ENCODE peak calls at places on chromosomes 6 and 20, in ten cellular contexts. X, Y, E, J, D, N, L, A, B and S are unnamed samples.

GRCh38 chr6:29641430-29642213 is 8.6 kb upstream of the GABBR1 start:
- DNase-seq in Y (no peak), A (no peak), J (no peak), B (no peak), X (no peak), E (no peak), N (peak; percentile 78), L (no peak), D (no peak), S (no peak)

GRCh38 chr6:27544612-27545260 is 71.8 kb upstream of the ZNF184 start:
- DNase-seq in X (no peak), B (no peak), N (no peak), D (no peak), J (no peak), A (no peak), E (no peak), Y (no peak), L (no peak), S (no peak)

GRCh38 chr20:57806975-57807374 is 97.2 kb upstream of the PMEPA1 start:
- DNase-seq in L (no peak), X (no peak), Y (no peak), B (no peak), N (no peak), E (no peak), A (no peak), J (no peak), D (no peak), S (no peak)

GRCh38 chr6:41689171-41690008 is 46.0 kb downstream of the TFEB start:
- DNase-seq in X (peak; percentile 27), A (no peak), D (no peak), N (no peak), J (no peak), Y (peak; percentile 24), E (no peak), L (no peak), B (no peak), S (peak; percentile 69)

GRCh38 chr20:50731930-50732690 is 730 bp downstream of the PARD6B start:
- DNase-seq in A (no peak), Y (no peak), J (no peak), L (peak; percentile 28), E (no peak), B (no peak), N (no peak), X (no peak), D (no peak), S (no peak)

GRCh38 chr6:53492860-53493634 is 51.9 kb downstream of the GCLC start:
- DNase-seq in N (no peak), E (no peak), D (no peak), B (no peak), Y (peak; percentile 83), X (peak; percentile 59), L (peak; percentile 55), J (no peak), A (no peak), S (peak; percentile 67)

GRCh38 chr6:118697554-118697953 is 46.2 kb upstream of the CEP85L start:
- DNase-seq in N (no peak), J (no peak), E (no peak), B (no peak), X (no peak), L (no peak), Y (no peak), A (no peak), D (no peak), S (peak; percentile 36)

GRCh38 chr6:89941031-89941775 is 46.9 kb downstream of the GJA10 start:
- DNase-seq in L (no peak), A (no peak), J (peak; percentile 21), N (peak; percentile 36), B (no peak), D (no peak), Y (peak; percentile 50), X (peak; percentile 53), E (no peak), S (no peak)

GRCh38 chr20:37823276-37823980 is 79.5 kb upstream of the VSTM2L start:
- DNase-seq in N (no peak), X (peak; percentile 30), E (no peak), B (peak; percentile 2), D (no peak), L (no peak), J (no peak), A (no peak), Y (peak; percentile 9), S (peak; percentile 33)

GRCh38 chr20:19913927-19914614 is 103.1 kb upstream of the NAA20 start:
- DNase-seq in Y (peak; percentile 26), X (peak; percentile 48), B (no peak), N (no peak), J (no peak), L (no peak), A (no peak), E (no peak), D (no peak), S (peak; percentile 16)

GRCh38 chr6:100460650-100461204 is 4.0 kb downstream of the SIM1 start:
- DNase-seq in N (no peak), X (no peak), Y (no peak), J (no peak), L (no peak), D (no peak), A (no peak), B (no peak), E (no peak), S (peak; percentile 83)

GRCh38 chr6:14310955-14311354 is 193.4 kb downstream of the CD83 start:
- DNase-seq in J (no peak), A (no peak), Y (peak; percentile 61), L (no peak), D (no peak), B (no peak), E (no peak), X (no peak), N (no peak), S (no peak)

GRCh38 chr20:25173886-25174308 is 21.6 kb upstream of the ENTPD6 start:
- DNase-seq in Y (no peak), A (no peak), N (peak; percentile 26), B (no peak), D (no peak), J (no peak), E (no peak), X (no peak), L (no peak), S (no peak)

GRCh38 chr6:133550026-133550425 is 308.9 kb downstream of the EYA4 start:
- DNase-seq in E (no peak), D (no peak), A (no peak), N (no peak), J (no peak), X (no peak), L (no peak), B (no peak), Y (no peak), S (no peak)

GRCh38 chr20:64155258-64156135 is 8.8 kb upstream of the MYT1 start:
- DNase-seq in X (no peak), D (no peak), J (no peak), B (no peak), Y (no peak), E (no peak), N (no peak), L (no peak), A (no peak), S (no peak)

GRCh38 chr6:41740366-41741162 is 5.2 kb upstream of the TFEB start:
- DNase-seq in B (no peak), N (no peak), J (no peak), L (no peak), E (no peak), A (no peak), Y (no peak), X (no peak), D (no peak), S (no peak)

GRCh38 chr6:134287863-134288537 is 29.9 kb downstream of the SGK1 start:
- DNase-seq in L (no peak), Y (no peak), E (no peak), B (peak; percentile 42), J (no peak), X (peak; percentile 89), D (no peak), N (no peak), A (no peak), S (peak; percentile 45)

GRCh38 chr6:30615958-30616810 is 859 bp downstream of the PPP1R10 start:
- DNase-seq in J (no peak), E (peak; percentile 14), D (no peak), A (peak; percentile 42), Y (peak; percentile 45), N (no peak), X (peak; percentile 21), L (peak; percentile 47), B (no peak), S (peak; percentile 46)

GRCh38 chr6:167493961-167494697 is 169.2 kb downstream of the TTLL2 start:
- DNase-seq in E (no peak), B (no peak), N (peak; percentile 28), D (no peak), X (no peak), Y (no peak), L (no peak), J (no peak), A (no peak), S (no peak)

GRCh38 chr6:44056392-44057237 is 70.6 kb downstream of the MRPL14 start:
- DNase-seq in L (no peak), D (no peak), A (no peak), N (peak; percentile 49), J (no peak), B (no peak), X (peak; percentile 66), E (no peak), Y (peak; percentile 88), S (peak; percentile 58)

GRCh38 chr6:16681260-16681873 is 79.9 kb downstream of the ATXN1 start:
- DNase-seq in X (peak; percentile 97), B (peak; percentile 81), Y (peak; percentile 95), A (no peak), E (no peak), J (no peak), D (no peak), N (no peak), L (no peak), S (peak; percentile 93)

GRCh38 chr6:42345696-42346416 is 105.9 kb downstream of the TRERF1 start:
- DNase-seq in L (no peak), D (no peak), A (no peak), E (no peak), Y (no peak), X (no peak), N (no peak), B (no peak), J (no peak), S (no peak)

GRCh38 chr6:156992396-156992795 is 215.2 kb downstream of the ARID1B start:
- DNase-seq in D (no peak), Y (no peak), L (no peak), N (peak; percentile 30), B (no peak), A (no peak), J (no peak), X (no peak), E (no peak), S (no peak)

GRCh38 chr6:151005896-151006632 is 140.6 kb downstream of the MTHFD1L start:
- DNase-seq in X (no peak), Y (no peak), A (no peak), N (no peak), D (no peak), L (no peak), B (no peak), J (no peak), E (no peak), S (no peak)